ENCODE peak calls at places on chromosomes 1 and 21, in six cellular contexts. S is psoas muscle, Q is right atrium auricular region, R is sigmoid colon, P is cardiac muscle cell, I is osteoblast. V is an unnamed sample. For H3K4me1, the result is how much of the 10 kb centered on the place peaks cover.

GRCh38 chr1:98429851-98430496 is 231.5 kb upstream of the SNX7 start:
- DNase-seq in S (no peak), P (no peak), I (no peak), Q (no peak), R (no peak), V (peak)

GRCh38 chr1:79079770-79080169 is 73.2 kb upstream of the ADGRL4 start:
- DNase-seq in S (no peak), Q (no peak), P (peak), R (no peak), I (peak), V (no peak)

GRCh38 chr1:43229831-43230780 is 39.7 kb upstream of the TMEM125 start:
- DNase-seq in S (no peak), P (no peak), Q (peak), I (no peak), R (no peak), V (no peak)

GRCh38 chr1:231395051-231395995 is 26.8 kb downstream of the EGLN1 start:
- DNase-seq in R (no peak), P (peak), S (no peak), Q (peak), I (peak), V (no peak)

GRCh38 chr1:18261891-18262290 is 154.3 kb downstream of the IGSF21 start:
- DNase-seq in P (no peak), Q (no peak), I (no peak), R (no peak), S (no peak), V (no peak)

GRCh38 chr1:235513495-235514366 is 9.5 kb upstream of the B3GALNT2 start:
- DNase-seq in I (no peak), R (no peak), P (peak), Q (no peak), S (no peak), V (no peak)

GRCh38 chr1:158185770-158186705 is 5.3 kb downstream of the CD1D start:
- DNase-seq in P (peak), I (no peak), R (no peak), Q (no peak), S (no peak), V (no peak)

GRCh38 chr1:219318826-219319225 is 145.1 kb downstream of the LYPLAL1 start:
- DNase-seq in R (no peak), S (no peak), P (no peak), I (no peak), Q (no peak), V (no peak)

GRCh38 chr1:41582851-41583657 is 98.6 kb upstream of the EDN2 start:
- DNase-seq in S (no peak), I (no peak), R (no peak), Q (no peak), P (no peak), V (no peak)

GRCh38 chr1:212431656-212432055 is 1.1 kb upstream of the NENF start:
- DNase-seq in I (no peak), R (no peak), Q (no peak), P (no peak), S (no peak), V (no peak)

GRCh38 chr1:8201331-8201861 is 116.5 kb upstream of the SLC45A1 start:
- DNase-seq in P (no peak), S (no peak), R (no peak), Q (no peak), I (peak), V (no peak)

GRCh38 chr1:246617156-246617555 is 50.9 kb downstream of the CNST start:
- DNase-seq in S (no peak), P (no peak), Q (no peak), I (no peak), R (no peak), V (no peak)

DNA sequence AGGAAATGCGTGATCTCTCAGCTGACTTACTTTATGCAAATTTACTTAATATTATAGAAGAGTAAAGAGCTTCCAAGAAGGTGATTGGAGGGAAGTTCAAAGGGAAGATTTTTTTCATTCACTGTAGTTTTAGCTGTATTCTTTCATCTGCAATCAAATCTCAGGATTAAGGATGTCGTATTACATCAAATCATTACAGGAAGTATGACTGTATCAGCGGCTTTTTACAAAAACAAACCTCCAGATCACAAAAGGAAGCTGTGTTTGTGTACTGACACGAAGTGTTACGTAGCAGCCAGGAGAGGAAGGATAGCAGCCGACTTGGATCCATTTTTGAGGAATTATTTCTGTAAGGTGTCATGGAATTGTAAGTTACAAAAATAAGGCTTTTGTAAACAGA is 49.6 kb downstream of the KCNJ15 start:
- DNase-seq in P (peak), S (no peak), Q (no peak), R (no peak), I (no peak), V (no peak)
- H3K4me3 ChIP-seq in P (no peak), S (no peak), Q (no peak), R (no peak), I (peak), V (no peak)

GRCh38 chr1:229064320-229064908 is 206.5 kb upstream of the RAB4A start:
- DNase-seq in P (no peak), I (peak), R (no peak), Q (no peak), S (no peak), V (no peak)
- H3K4me1 ChIP-seq in P (under half), I (under half), R (under half), Q (under half), S (under half), V (under half)

DNA sequence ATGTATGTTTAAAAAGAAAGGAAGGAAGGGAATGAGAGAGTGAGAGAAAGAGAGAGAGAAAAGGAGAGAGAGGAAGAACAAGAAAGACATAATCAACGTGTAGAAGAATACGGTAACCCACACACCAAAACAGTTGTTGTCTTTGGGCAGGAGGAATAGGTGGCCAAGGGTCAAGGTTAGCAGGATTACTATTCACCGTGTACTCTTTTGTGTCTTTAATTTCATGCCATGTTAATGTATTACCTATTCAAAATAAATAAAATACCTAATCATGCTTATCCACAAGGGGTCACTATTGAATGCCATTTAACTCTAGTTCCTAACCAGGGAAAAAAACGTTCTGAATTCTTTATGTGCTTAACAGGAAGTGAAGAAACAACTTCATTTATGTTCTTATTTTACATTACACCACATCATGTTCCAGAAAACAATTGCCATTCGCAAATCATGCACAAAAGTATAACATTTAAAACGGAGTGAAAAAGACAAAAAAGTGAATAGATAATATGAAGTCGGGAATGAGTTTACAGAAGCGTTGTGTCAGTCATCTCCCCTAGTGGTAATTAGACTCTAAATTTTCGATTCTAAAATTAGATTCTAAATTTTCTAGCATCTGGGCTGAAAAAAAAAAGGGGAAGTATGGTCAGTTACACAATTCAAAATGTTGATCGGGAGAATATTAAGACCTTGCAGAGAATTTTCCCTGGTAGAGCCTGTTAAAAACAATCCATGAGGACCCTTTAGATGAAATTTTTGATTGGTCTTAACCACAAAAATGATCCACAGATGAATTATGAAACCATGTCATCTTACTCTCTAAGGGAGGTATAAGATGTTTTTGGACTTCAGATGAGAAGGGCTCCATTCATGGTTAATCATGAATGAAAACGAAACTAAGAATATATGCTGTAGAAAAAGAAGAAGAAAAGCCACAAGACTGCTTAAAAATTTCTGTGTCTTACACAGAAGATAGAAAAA is 694 bp upstream of the KMO start:
- DNase-seq in Q (no peak), R (no peak), S (no peak), I (no peak), P (peak), V (no peak)
- TF ChIP-seq CTCF in Q (peak), R (peak), S (peak), I (peak), P (peak), V (peak)

GRCh38 chr1:37658486-37658885 is 23.8 kb upstream of the RSPO1 start:
- DNase-seq in S (no peak), R (no peak), I (no peak), P (no peak), Q (no peak), V (no peak)
- H3K4me3 ChIP-seq in S (no peak), R (no peak), I (no peak), P (no peak), Q (no peak), V (no peak)

GRCh38 chr1:58819719-58820118 is 35.9 kb upstream of the JUN start:
- DNase-seq in P (no peak), Q (no peak), S (no peak), R (no peak), I (no peak), V (no peak)
- H3K4me1 ChIP-seq in P (under half), Q (under half), S (under half), R (under half), I (half or more), V (under half)

GRCh38 chr21:42863504-42863870 is 15.9 kb downstream of the WDR4 start:
- DNase-seq in Q (no peak), I (no peak), P (no peak), R (no peak), S (no peak), V (no peak)

GRCh38 chr21:42865361-42866160 is 13.8 kb downstream of the WDR4 start:
- DNase-seq in I (peak), R (peak), P (no peak), Q (peak), S (no peak), V (peak)

GRCh38 chr21:42864812-42865211 is 14.5 kb downstream of the WDR4 start:
- DNase-seq in I (peak), P (peak), S (no peak), Q (no peak), R (no peak), V (no peak)

GRCh38 chr21:42862774-42863503 is 16.4 kb downstream of the WDR4 start:
- DNase-seq in R (no peak), Q (no peak), S (no peak), I (peak), P (no peak), V (peak)

GRCh38 chr21:42864286-42864685 is 15.1 kb downstream of the WDR4 start:
- DNase-seq in Q (no peak), I (peak), R (no peak), P (no peak), S (no peak), V (no peak)
- TF ChIP-seq CTCF in Q (no peak), I (no peak), R (no peak), P (no peak), S (no peak), V (no peak)

GRCh38 chr1:203479646-203480045 is 4.0 kb downstream of the PRELP start:
- DNase-seq in Q (no peak), I (no peak), P (no peak), S (no peak), R (no peak), V (no peak)

GRCh38 chr1:203477748-203478147 is 2.1 kb downstream of the PRELP start:
- DNase-seq in Q (no peak), R (no peak), S (no peak), P (no peak), I (no peak), V (no peak)

GRCh38 chr1:203480084-203480483 is 4.5 kb downstream of the PRELP start:
- DNase-seq in Q (no peak), S (no peak), P (peak), R (peak), I (no peak), V (no peak)

GRCh38 chr1:203478986-203479385 is 3.4 kb downstream of the PRELP start:
- DNase-seq in I (no peak), P (no peak), Q (no peak), R (no peak), S (no peak), V (no peak)

GRCh38 chr1:203478231-203478630 is 2.6 kb downstream of the PRELP start:
- DNase-seq in R (no peak), S (no peak), P (no peak), Q (no peak), I (no peak), V (no peak)
- H3K4me3 ChIP-seq in R (peak), S (peak), P (no peak), Q (peak), I (no peak), V (peak)

V was measured in upper lobe of right lung.